ENCODE peak calls at places on chromosomes 1 and 21, in nine cellular contexts. C, T, X, M, S, A, N, G and R are unnamed samples.

GRCh38 chr1:12601690-12602632 is 16.0 kb downstream of the DHRS3 start:
- DNase-seq in C (peak), X (peak), T (no peak), S (peak), G (peak), M (peak), A (peak), N (no peak), R (peak)

GRCh38 chr1:201656670-201657032 is 117.7 kb downstream of the NAV1 start:
- DNase-seq in X (no peak), M (no peak), S (no peak), N (no peak), A (no peak), C (no peak), T (no peak), G (peak), R (peak)

GRCh38 chr1:207002731-207003146 is 29.8 kb downstream of the C1orf116 start:
- DNase-seq in T (no peak), S (no peak), G (peak), X (no peak), A (no peak), N (no peak), C (no peak), M (no peak), R (peak)

GRCh38 chr21:45632897-45633260 is 10.6 kb upstream of the PCBP3 start:
- DNase-seq in S (no peak), A (no peak), C (no peak), G (no peak), T (no peak), N (no peak), M (no peak), X (no peak), R (no peak)

GRCh38 chr1:209435654-209436566 is 147.6 kb upstream of the CAMK1G start:
- DNase-seq in M (peak), A (peak), T (no peak), G (peak), N (peak), S (peak), C (peak), X (peak), R (peak)

GRCh38 chr1:30698401-30698981 is 24.9 kb downstream of the MATN1 start:
- DNase-seq in S (no peak), G (no peak), C (no peak), M (no peak), T (no peak), X (no peak), A (no peak), N (no peak), R (no peak)

GRCh38 chr1:156476501-156477298 is 23.9 kb downstream of the MEF2D start:
- DNase-seq in N (no peak), X (peak), C (no peak), M (no peak), G (peak), A (peak), S (no peak), T (no peak), R (peak)

GRCh38 chr1:38063616-38064015 is 17.0 kb upstream of the POU3F1 start:
- DNase-seq in G (no peak), N (no peak), A (peak), C (no peak), X (no peak), M (no peak), S (no peak), T (no peak), R (no peak)

GRCh38 chr1:1293258-1293617 is 13.0 kb downstream of the SCNN1D start:
- DNase-seq in M (no peak), S (no peak), A (no peak), N (no peak), C (peak), X (no peak), G (no peak), T (no peak), R (no peak)

GRCh38 chr1:96519851-96520281 is 201.7 kb upstream of the PTBP2 start:
- DNase-seq in N (no peak), G (no peak), X (no peak), T (no peak), A (peak), M (peak), S (no peak), C (no peak), R (peak)

GRCh38 chr1:32151319-32151787 is 28.1 kb upstream of the TXLNA start:
- DNase-seq in M (peak), C (no peak), A (no peak), G (peak), T (no peak), N (no peak), X (peak), S (no peak), R (peak)

GRCh38 chr1:6486433-6487011 is 4.9 kb downstream of the PLEKHG5 start:
- DNase-seq in T (peak), M (peak), A (peak), X (peak), G (peak), N (peak), S (peak), C (peak), R (peak)
- H3K4me3 ChIP-seq in T (no peak), M (peak), A (peak), X (no peak), G (no peak), N (no peak), S (peak), C (peak), R (peak)

GRCh38 chr1:47980501-47980900 is 16.7 kb downstream of the TRABD2B start:
- DNase-seq in X (no peak), N (no peak), A (no peak), T (no peak), C (no peak), G (no peak), S (no peak), M (no peak), R (no peak)

GRCh38 chr1:47975302-47975921 is 21.8 kb downstream of the TRABD2B start:
- DNase-seq in G (no peak), N (no peak), S (no peak), M (no peak), X (no peak), T (no peak), A (no peak), C (no peak), R (no peak)

GRCh38 chr1:47976267-47976666 is 20.9 kb downstream of the TRABD2B start:
- DNase-seq in M (no peak), S (no peak), N (no peak), X (no peak), C (no peak), G (no peak), A (no peak), T (no peak), R (no peak)

GRCh38 chr1:47978486-47978885 is 18.7 kb downstream of the TRABD2B start:
- DNase-seq in N (no peak), S (no peak), M (no peak), T (no peak), A (no peak), G (peak), C (no peak), X (no peak), R (no peak)

DNA sequence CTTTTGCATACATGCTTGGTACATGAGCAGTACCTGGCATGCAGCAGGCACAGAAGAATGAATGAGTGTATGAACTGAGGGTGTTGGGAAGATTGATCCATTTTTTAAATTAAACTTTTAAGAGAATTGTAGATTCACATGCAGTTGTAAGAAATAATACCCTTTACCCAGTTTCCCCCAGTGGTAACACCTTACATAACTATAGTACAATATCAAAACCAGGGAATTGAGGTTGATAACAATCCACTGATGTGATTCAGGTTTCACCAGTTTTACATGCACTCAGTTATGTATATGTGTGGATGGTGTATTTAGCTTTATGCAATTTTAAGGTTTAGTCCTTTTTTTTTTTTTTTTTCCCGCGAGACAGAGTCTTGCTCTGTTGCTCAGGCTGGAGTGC is 20.5 kb downstream of the TRABD2B start:
- DNase-seq in S (no peak), T (no peak), N (no peak), A (no peak), X (no peak), M (no peak), C (no peak), G (no peak), R (no peak)
- H3K4me3 ChIP-seq in S (no peak), T (no peak), N (no peak), A (no peak), X (no peak), M (no peak), C (no peak), G (no peak), R (no peak)

GRCh38 chr1:50970927-50971582 is 1.0 kb downstream of the CDKN2C start:
- DNase-seq in T (no peak), X (no peak), G (no peak), N (no peak), A (no peak), C (no peak), M (no peak), S (no peak), R (peak)
- H3K4me3 ChIP-seq in T (peak), X (peak), G (peak), N (peak), A (no peak), C (peak), M (no peak), S (peak), R (peak)

GRCh38 chr1:225424562-225425210 is 3.2 kb downstream of the LBR start:
- DNase-seq in G (peak), X (peak), A (no peak), S (no peak), T (no peak), N (no peak), M (no peak), C (no peak), R (peak)

GRCh38 chr1:225426395-225427248 is 1.2 kb downstream of the LBR start:
- DNase-seq in S (no peak), C (peak), T (no peak), N (no peak), G (peak), A (peak), X (peak), M (peak), R (peak)

GRCh38 chr1:225423518-225423855 is 4.4 kb downstream of the LBR start:
- DNase-seq in A (no peak), N (no peak), M (no peak), T (no peak), C (no peak), G (no peak), X (no peak), S (no peak), R (no peak)

GRCh38 chr1:225427249-225428065 is at the start of gene LBR:
- DNase-seq in G (peak), C (peak), M (peak), A (peak), S (peak), T (no peak), X (peak), N (no peak), R (peak)

GRCh38 chr1:225425211-225425786 is 2.5 kb downstream of the LBR start:
- DNase-seq in X (peak), A (no peak), C (no peak), N (no peak), S (no peak), T (no peak), M (no peak), G (peak), R (no peak)
- H3K4me3 ChIP-seq in X (peak), A (peak), C (no peak), N (peak), S (no peak), T (peak), M (peak), G (no peak), R (no peak)

GRCh38 chr1:33472349-33472980 is at the start of gene ZSCAN20:
- DNase-seq in A (peak), C (peak), N (peak), S (peak), G (peak), X (peak), M (peak), T (peak), R (peak)

GRCh38 chr1:33477451-33477850 is 5.0 kb downstream of the ZSCAN20 start:
- DNase-seq in N (no peak), M (no peak), C (no peak), X (no peak), T (no peak), A (no peak), S (no peak), G (no peak), R (no peak)

GRCh38 chr1:33470495-33471012 is 1.9 kb upstream of the ZSCAN20 start:
- DNase-seq in C (peak), S (peak), N (peak), M (peak), G (peak), X (peak), A (peak), T (peak), R (peak)

GRCh38 chr1:33471416-33471815 is 1.0 kb upstream of the ZSCAN20 start:
- DNase-seq in X (no peak), M (no peak), S (no peak), T (no peak), G (no peak), N (no peak), C (no peak), A (no peak), R (no peak)

DNA sequence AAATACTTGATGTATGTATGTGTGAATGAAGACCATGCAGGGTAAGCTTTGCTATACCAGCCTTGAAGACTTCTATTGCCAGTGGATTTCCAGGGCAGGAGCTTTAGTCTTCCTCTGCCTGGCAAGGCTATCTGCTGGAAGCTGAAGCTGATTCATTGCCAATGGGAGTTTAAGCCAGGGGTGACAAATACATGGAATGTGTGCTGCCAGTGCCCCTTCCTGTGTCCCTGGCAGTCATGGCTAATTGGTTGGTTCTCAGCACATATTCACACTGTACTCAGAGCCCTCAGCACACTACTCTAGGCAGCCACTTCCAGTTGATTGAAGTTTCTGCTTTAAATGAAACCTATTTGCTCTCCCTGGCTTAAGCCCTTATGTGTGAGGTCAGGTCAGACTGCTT is 1.5 kb downstream of the ZSCAN20 start:
- DNase-seq in G (no peak), A (no peak), X (peak), N (no peak), T (no peak), S (peak), C (peak), M (no peak), R (no peak)
- H3K4me3 ChIP-seq in G (no peak), A (no peak), X (no peak), N (no peak), T (no peak), S (no peak), C (no peak), M (no peak), R (no peak)

DNA sequence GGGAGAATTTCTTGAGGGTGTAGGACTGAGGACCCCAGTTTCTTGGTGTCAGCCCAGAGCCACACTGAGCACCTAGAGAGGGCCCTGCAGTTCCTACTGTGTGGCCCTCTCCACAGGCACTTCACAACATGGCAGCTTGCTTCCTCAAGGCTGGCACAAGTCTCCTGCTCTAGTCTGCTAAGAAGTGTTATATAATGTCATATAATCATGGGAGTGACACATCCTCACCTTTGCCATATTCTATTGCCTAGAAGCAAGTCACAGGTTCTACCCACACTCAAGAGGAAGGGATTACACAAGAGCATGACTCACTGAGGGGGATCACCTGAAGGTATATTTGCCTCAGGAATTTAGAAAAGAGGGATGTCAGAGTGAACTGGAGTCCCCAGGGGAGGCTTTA is 5.5 kb upstream of the SNX27 start:
- DNase-seq in S (no peak), C (no peak), M (no peak), T (no peak), X (no peak), A (no peak), N (no peak), G (peak), R (no peak)
- H3K4me3 ChIP-seq in S (no peak), C (no peak), M (no peak), T (no peak), X (no peak), A (no peak), N (no peak), G (no peak), R (no peak)